ENCODE peak calls at places on chromosomes 5 and 9, in six cellular contexts. One of them, this sample, is unnamed.
A peak's percentile ranks its signal among the peaks of the same experiment; 100 is the strongest.

GRCh38 chr5:133244242-133244641 is 192.4 kb downstream of the HSPA4 start:
- DNase-seq in fibroblast of pulmonary artery: no peak
- DNase-seq in NCI-H2081: peak; percentile 15
- DNase-seq in NCI-H524: no peak
- DNase-seq in iPS DF 6.9: no peak
- DNase-seq in left ventricle myocardium inferior: no peak
- DNase-seq in this sample: no peak

GRCh38 chr9:34463098-34463900 is 4.7 kb downstream of the DNAI1 start:
- DNase-seq in fibroblast of pulmonary artery: peak; percentile 51
- DNase-seq in NCI-H2081: no peak
- DNase-seq in NCI-H524: no peak
- DNase-seq in iPS DF 6.9: no peak
- DNase-seq in left ventricle myocardium inferior: no peak
- DNase-seq in this sample: no peak

GRCh38 chr9:123749580-123750202 is 180.2 kb downstream of the DENND1A start:
- DNase-seq in fibroblast of pulmonary artery: no peak
- DNase-seq in NCI-H2081: no peak
- DNase-seq in NCI-H524: no peak
- DNase-seq in iPS DF 6.9: no peak
- DNase-seq in left ventricle myocardium inferior: no peak
- DNase-seq in this sample: no peak

GRCh38 chr5:177414481-177414880 is 5.1 kb upstream of the F12 start:
- DNase-seq in fibroblast of pulmonary artery: no peak
- DNase-seq in NCI-H2081: no peak
- DNase-seq in NCI-H524: no peak
- DNase-seq in iPS DF 6.9: no peak
- DNase-seq in left ventricle myocardium inferior: no peak
- DNase-seq in this sample: no peak

GRCh38 chr5:130496215-130496614 is 592.0 kb downstream of the CHSY3 start:
- DNase-seq in fibroblast of pulmonary artery: no peak
- DNase-seq in NCI-H2081: no peak
- DNase-seq in NCI-H524: no peak
- DNase-seq in iPS DF 6.9: no peak
- DNase-seq in left ventricle myocardium inferior: no peak
- DNase-seq in this sample: no peak

GRCh38 chr5:145792840-145793239 is 42.3 kb downstream of the PRELID2 start:
- DNase-seq in fibroblast of pulmonary artery: no peak
- DNase-seq in NCI-H2081: no peak
- DNase-seq in NCI-H524: no peak
- DNase-seq in iPS DF 6.9: no peak
- DNase-seq in left ventricle myocardium inferior: no peak
- DNase-seq in this sample: no peak

GRCh38 chr9:118059520-118060278 is 355.5 kb downstream of the TLR4 start:
- DNase-seq in fibroblast of pulmonary artery: peak; percentile 28
- DNase-seq in NCI-H2081: no peak
- DNase-seq in NCI-H524: no peak
- DNase-seq in iPS DF 6.9: no peak
- DNase-seq in left ventricle myocardium inferior: no peak
- DNase-seq in this sample: no peak

GRCh38 chr9:94029932-94030317 is 54.3 kb upstream of the PTPDC1 start:
- DNase-seq in fibroblast of pulmonary artery: no peak
- DNase-seq in NCI-H2081: no peak
- DNase-seq in NCI-H524: no peak
- DNase-seq in iPS DF 6.9: no peak
- DNase-seq in left ventricle myocardium inferior: no peak
- DNase-seq in this sample: no peak

GRCh38 chr9:133676450-133676849 is 40.3 kb downstream of the DBH start:
- DNase-seq in fibroblast of pulmonary artery: peak; percentile 30
- DNase-seq in NCI-H2081: no peak
- DNase-seq in NCI-H524: no peak
- DNase-seq in iPS DF 6.9: no peak
- DNase-seq in left ventricle myocardium inferior: no peak
- DNase-seq in this sample: no peak

GRCh38 chr5:91058575-91058974 is 324.5 kb downstream of the ARRDC3 start:
- DNase-seq in fibroblast of pulmonary artery: no peak
- DNase-seq in NCI-H2081: no peak
- DNase-seq in NCI-H524: no peak
- DNase-seq in iPS DF 6.9: no peak
- DNase-seq in left ventricle myocardium inferior: no peak
- DNase-seq in this sample: no peak

GRCh38 chr5:29079771-29080170 is 2041.4 kb upstream of the CDH9 start:
- DNase-seq in fibroblast of pulmonary artery: no peak
- DNase-seq in NCI-H2081: no peak
- DNase-seq in NCI-H524: no peak
- DNase-seq in iPS DF 6.9: peak; percentile 35
- DNase-seq in left ventricle myocardium inferior: no peak
- DNase-seq in this sample: peak; percentile 42

GRCh38 chr9:36844961-36845360 is 189.1 kb downstream of the PAX5 start:
- DNase-seq in fibroblast of pulmonary artery: no peak
- DNase-seq in NCI-H2081: no peak
- DNase-seq in NCI-H524: no peak
- DNase-seq in iPS DF 6.9: no peak
- DNase-seq in left ventricle myocardium inferior: no peak
- DNase-seq in this sample: no peak

GRCh38 chr5:62385816-62386400 is 17.8 kb downstream of the DIMT1 start:
- DNase-seq in fibroblast of pulmonary artery: no peak
- DNase-seq in NCI-H2081: no peak
- DNase-seq in NCI-H524: no peak
- DNase-seq in iPS DF 6.9: no peak
- DNase-seq in left ventricle myocardium inferior: no peak
- DNase-seq in this sample: no peak

GRCh38 chr5:157665467-157666085 is 5.8 kb upstream of the C5orf52 start:
- DNase-seq in fibroblast of pulmonary artery: peak; percentile 91
- DNase-seq in NCI-H2081: no peak
- DNase-seq in NCI-H524: no peak
- DNase-seq in iPS DF 6.9: no peak
- DNase-seq in left ventricle myocardium inferior: no peak
- DNase-seq in this sample: no peak

GRCh38 chr9:97525451-97525850 is 24.0 kb downstream of the TMOD1 start:
- DNase-seq in fibroblast of pulmonary artery: no peak
- DNase-seq in NCI-H2081: no peak
- DNase-seq in NCI-H524: peak; percentile 45
- DNase-seq in iPS DF 6.9: no peak
- DNase-seq in left ventricle myocardium inferior: no peak
- DNase-seq in this sample: no peak

GRCh38 chr5:116358015-116358523 is 216.6 kb downstream of the SEMA6A start:
- DNase-seq in fibroblast of pulmonary artery: no peak
- DNase-seq in NCI-H2081: no peak
- DNase-seq in NCI-H524: no peak
- DNase-seq in iPS DF 6.9: no peak
- DNase-seq in left ventricle myocardium inferior: no peak
- DNase-seq in this sample: no peak

This sample was measured in WERI-Rb-1.